ENCODE peak calls at places on chromosomes 6 and 20, in five cellular contexts. U, L, M, Z and P are unnamed samples.

GRCh38 chr20:59170406-59171349 is 7.1 kb downstream of the ZNF831 start:
- DNase-seq in U (no peak), L (no peak), M (no peak), Z (no peak), P (no peak)

GRCh38 chr6:55937227-55937626 is 61.8 kb upstream of the BMP5 start:
- DNase-seq in U (no peak), L (no peak), M (no peak), Z (no peak), P (no peak)

GRCh38 chr6:28683945-28684538 is 158.4 kb downstream of the GPX5 start:
- DNase-seq in U (peak; percentile 27), L (peak; percentile 76), M (no peak), Z (no peak), P (no peak)

GRCh38 chr6:90222724-90223198 is 73.9 kb downstream of the BACH2 start:
- DNase-seq in U (no peak), L (no peak), M (no peak), Z (no peak), P (no peak)

GRCh38 chr20:63612276-63612931 is 14.5 kb downstream of the GMEB2 start:
- DNase-seq in U (no peak), L (no peak), M (no peak), Z (no peak), P (no peak)

GRCh38 chr20:50120935-50121693 is 8.2 kb upstream of the UBE2V1 start:
- DNase-seq in U (peak; percentile 68), L (peak; percentile 76), M (peak; percentile 41), Z (peak; percentile 48), P (peak; percentile 81)

GRCh38 chr6:131825946-131826345 is 18.1 kb downstream of the ENPP1 start:
- DNase-seq in U (no peak), L (no peak), M (no peak), Z (no peak), P (no peak)

GRCh38 chr6:84623956-84624680 is 140.3 kb downstream of the TBX18 start:
- DNase-seq in U (no peak), L (no peak), M (no peak), Z (peak; percentile 27), P (no peak)

GRCh38 chr6:4585682-4586468 is 190.3 kb upstream of the CDYL start:
- DNase-seq in U (no peak), L (no peak), M (no peak), Z (no peak), P (no peak)

GRCh38 chr6:14451594-14452374 is 334.2 kb downstream of the CD83 start:
- DNase-seq in U (no peak), L (no peak), M (no peak), Z (no peak), P (no peak)

GRCh38 chr6:159948199-159948598 is 20.7 kb upstream of the IGF2R start:
- DNase-seq in U (no peak), L (no peak), M (no peak), Z (no peak), P (no peak)

GRCh38 chr6:159951772-159952171 is 17.1 kb upstream of the IGF2R start:
- DNase-seq in U (no peak), L (no peak), M (no peak), Z (no peak), P (no peak)

GRCh38 chr6:159952289-159953005 is 16.4 kb upstream of the IGF2R start:
- DNase-seq in U (no peak), L (no peak), M (no peak), Z (no peak), P (no peak)

GRCh38 chr6:159955945-159956361 is 12.9 kb upstream of the IGF2R start:
- DNase-seq in U (no peak), L (no peak), M (no peak), Z (no peak), P (no peak)

GRCh38 chr6:159953091-159953581 is 15.7 kb upstream of the IGF2R start:
- DNase-seq in U (no peak), L (peak; percentile 90), M (no peak), Z (peak; percentile 31), P (no peak)
- H3K4me3 ChIP-seq in U (no peak overlapping the region), L (no peak overlapping the region), M (no peak overlapping the region), Z (no peak overlapping the region), P (no peak overlapping the region)

GRCh38 chr20:51249781-51250180 is 226.9 kb upstream of the KCNG1 start:
- DNase-seq in U (no peak), L (no peak), M (no peak), Z (no peak), P (no peak)

GRCh38 chr20:51249215-51249614 is 226.3 kb upstream of the KCNG1 start:
- DNase-seq in U (no peak), L (no peak), M (no peak), Z (no peak), P (no peak)

GRCh38 chr20:51238675-51239305 is 215.9 kb upstream of the KCNG1 start:
- DNase-seq in U (no peak), L (no peak), M (no peak), Z (no peak), P (no peak)

DNA sequence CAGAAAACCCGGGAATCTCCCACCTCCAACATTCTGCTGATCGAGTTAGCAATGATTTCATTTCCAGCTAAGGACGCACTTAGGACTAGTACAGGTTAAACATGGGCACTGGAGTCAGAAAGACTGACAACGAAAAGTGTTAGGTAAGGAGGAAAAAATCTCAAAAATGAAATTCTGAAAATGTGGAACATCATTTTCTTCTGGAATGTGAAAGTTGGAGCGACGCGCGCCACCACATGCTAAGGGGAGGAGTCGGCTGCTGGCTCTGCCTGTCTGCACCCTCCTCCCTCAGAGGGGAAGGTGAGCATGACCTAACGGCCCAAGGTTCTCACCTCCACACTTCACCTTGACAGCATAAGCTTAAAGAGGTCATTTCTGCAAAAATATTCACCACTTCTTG is 221.6 kb upstream of the KCNG1 start:
- DNase-seq in U (no peak), L (no peak), M (no peak), Z (no peak), P (no peak)
- H3K27me3 ChIP-seq in U (no peaks in the 10 kb centered on the region), L (no peaks in the 10 kb centered on the region), M (no peaks in the 10 kb centered on the region), Z (peaks cover 75% of the 10 kb centered on the region), P (no peaks in the 10 kb centered on the region)

GRCh38 chr6:45445364-45445748 is 67.6 kb upstream of the SUPT3H start:
- DNase-seq in U (no peak), L (no peak), M (no peak), Z (no peak), P (no peak)
- H3K4me3 ChIP-seq in U (no peak overlapping the region), L (no peak overlapping the region), M (no peak overlapping the region), Z (no peak overlapping the region), P (no peak overlapping the region)

GRCh38 chr6:166010136-166010535 is 157.5 kb downstream of the TBXT start:
- DNase-seq in U (no peak), L (no peak), M (no peak), Z (no peak), P (peak; percentile 64)

GRCh38 chr6:166010585-166010984 is 157.1 kb downstream of the TBXT start:
- DNase-seq in U (no peak), L (no peak), M (no peak), Z (no peak), P (no peak)

GRCh38 chr6:166008441-166009369 is 158.9 kb downstream of the TBXT start:
- DNase-seq in U (no peak), L (peak; percentile 54), M (no peak), Z (no peak), P (peak; percentile 32)

GRCh38 chr6:166007349-166008263 is 160.0 kb downstream of the TBXT start:
- DNase-seq in U (no peak), L (peak; percentile 38), M (no peak), Z (peak; percentile 71), P (peak; percentile 70)

GRCh38 chr6:166009385-166010031 is 158.1 kb downstream of the TBXT start:
- DNase-seq in U (no peak), L (no peak), M (no peak), Z (no peak), P (no peak)
- H3K27me3 ChIP-seq in U (peaks cover 31% of the 10 kb centered on the region), L (peaks cover 10% of the 10 kb centered on the region), M (peaks cover 10% of the 10 kb centered on the region), Z (peaks cover 96% of the 10 kb centered on the region), P (peaks cover 2% of the 10 kb centered on the region)

GRCh38 chr6:33578588-33579011 is 1.5 kb downstream of the BAK1 start:
- DNase-seq in U (no peak), L (no peak), M (peak; percentile 26), Z (no peak), P (no peak)

GRCh38 chr6:33578164-33578563 is 1.9 kb downstream of the BAK1 start:
- DNase-seq in U (no peak), L (no peak), M (no peak), Z (no peak), P (no peak)

GRCh38 chr6:33576668-33577067 is 3.4 kb downstream of the BAK1 start:
- DNase-seq in U (no peak), L (no peak), M (no peak), Z (no peak), P (no peak)

GRCh38 chr6:33577106-33577535 is 3.0 kb downstream of the BAK1 start:
- DNase-seq in U (no peak), L (no peak), M (no peak), Z (peak; percentile 53), P (peak; percentile 59)

GRCh38 chr6:33577718-33578117 is 2.4 kb downstream of the BAK1 start:
- DNase-seq in U (no peak), L (no peak), M (no peak), Z (no peak), P (no peak)
- H3K4me3 ChIP-seq in U (no peak overlapping the region), L (no peak overlapping the region), M (peak overlapping the region; percentile 98), Z (peak overlapping the region; percentile 97), P (no peak overlapping the region)

GRCh38 chr20:62551408-62552323 is 75.9 kb upstream of the GATA5 start:
- DNase-seq in U (no peak), L (no peak), M (no peak), Z (no peak), P (no peak)

GRCh38 chr20:62553838-62554161 is 78.0 kb upstream of the GATA5 start:
- DNase-seq in U (no peak), L (no peak), M (no peak), Z (no peak), P (no peak)

GRCh38 chr20:62552613-62553012 is 76.8 kb upstream of the GATA5 start:
- DNase-seq in U (no peak), L (no peak), M (no peak), Z (no peak), P (no peak)

GRCh38 chr20:62554214-62554897 is 78.6 kb upstream of the GATA5 start:
- DNase-seq in U (no peak), L (no peak), M (no peak), Z (no peak), P (no peak)

GRCh38 chr20:62553136-62553837 is 77.5 kb upstream of the GATA5 start:
- DNase-seq in U (no peak), L (no peak), M (no peak), Z (no peak), P (no peak)
- H3K27me3 ChIP-seq in U (peaks cover 12% of the 10 kb centered on the region), L (peaks cover 90% of the 10 kb centered on the region), M (peaks cover 17% of the 10 kb centered on the region), Z (peaks cover 99% of the 10 kb centered on the region), P (peaks cover 26% of the 10 kb centered on the region)

GRCh38 chr6:139133272-139133671 is 1.6 kb upstream of the HECA start:
- DNase-seq in U (no peak), L (no peak), M (no peak), Z (no peak), P (no peak)
- H3K4me3 ChIP-seq in U (no peak overlapping the region), L (no peak overlapping the region), M (no peak overlapping the region), Z (no peak overlapping the region), P (no peak overlapping the region)

DNA sequence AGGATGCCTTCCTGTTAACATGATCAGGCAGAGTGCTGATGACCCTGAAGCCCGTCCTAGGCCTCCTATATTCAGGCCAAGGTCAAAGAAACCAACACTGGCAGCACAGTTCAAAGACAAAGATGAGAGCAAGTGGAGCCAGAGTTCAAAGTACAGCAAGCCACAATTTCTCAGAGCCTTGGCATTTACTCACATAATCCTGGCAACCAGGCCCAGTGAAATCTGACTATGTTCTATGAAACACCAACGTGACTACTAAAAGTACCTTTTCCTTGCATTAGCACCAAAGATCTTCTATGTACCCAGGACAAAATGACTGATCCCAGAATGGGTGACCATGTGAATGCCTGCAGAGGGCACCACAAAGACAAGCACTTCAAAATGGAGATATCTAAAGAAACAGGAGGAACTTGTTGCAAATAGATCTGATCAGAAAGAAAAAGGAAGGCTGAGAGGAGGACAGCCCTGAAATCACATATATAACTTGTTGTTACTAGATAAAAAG is 3.9 kb downstream of the NFS1 start:
- DNase-seq in U (no peak), L (no peak), M (no peak), Z (no peak), P (no peak)
- H3K27me3 ChIP-seq in U (no peaks in the 10 kb centered on the region), L (no peaks in the 10 kb centered on the region), M (no peaks in the 10 kb centered on the region), Z (no peaks in the 10 kb centered on the region), P (no peaks in the 10 kb centered on the region)